ENCODE peak calls at places on chromosomes 16 and 17, in four cellular contexts. Q is lung; D is BE2C; M is CD8-positive, alpha-beta T cell. E is an unnamed sample. For H3K27me3, the result is how much of the 10 kb centered on the place peaks cover.

GRCh38 chr16:87806246-87806607 is 40.4 kb upstream of the KLHDC4 start:
- DNase-seq in Q (no peak), D (no peak), M (no peak), E (no peak)

GRCh38 chr16:87074635-87075318 is 242.4 kb downstream of the C16orf95 start:
- DNase-seq in Q (no peak), D (no peak), M (no peak), E (no peak)

GRCh38 chr17:68057531-68057952 is 22.0 kb downstream of the KPNA2 start:
- DNase-seq in Q (no peak), D (peak), M (peak), E (no peak)

GRCh38 chr16:22192261-22193133 is 13.6 kb upstream of the EEF2K start:
- DNase-seq in Q (peak), D (peak), M (peak), E (no peak)

GRCh38 chr16:50335198-50335958 is 33.4 kb downstream of the BRD7 start:
- DNase-seq in Q (no peak), D (no peak), M (peak), E (no peak)

GRCh38 chr17:81537856-81538555 is 9.8 kb downstream of the FSCN2 start:
- DNase-seq in Q (no peak), D (peak), M (no peak), E (no peak)

GRCh38 chr17:29677139-29677834 is 54.6 kb upstream of the CORO6 start:
- DNase-seq in Q (no peak), D (no peak), M (no peak), E (no peak)

GRCh38 chr16:57271063-57271345 is 13.5 kb downstream of the PLLP start:
- DNase-seq in Q (no peak), D (no peak), M (no peak), E (no peak)

GRCh38 chr17:14197582-14197981 is 39.1 kb downstream of the CDRT15 start:
- DNase-seq in Q (no peak), D (no peak), M (no peak), E (no peak)

GRCh38 chr16:50591209-50591608 is 43.0 kb downstream of the NKD1 start:
- DNase-seq in Q (no peak), D (no peak), M (no peak), E (no peak)

DNA sequence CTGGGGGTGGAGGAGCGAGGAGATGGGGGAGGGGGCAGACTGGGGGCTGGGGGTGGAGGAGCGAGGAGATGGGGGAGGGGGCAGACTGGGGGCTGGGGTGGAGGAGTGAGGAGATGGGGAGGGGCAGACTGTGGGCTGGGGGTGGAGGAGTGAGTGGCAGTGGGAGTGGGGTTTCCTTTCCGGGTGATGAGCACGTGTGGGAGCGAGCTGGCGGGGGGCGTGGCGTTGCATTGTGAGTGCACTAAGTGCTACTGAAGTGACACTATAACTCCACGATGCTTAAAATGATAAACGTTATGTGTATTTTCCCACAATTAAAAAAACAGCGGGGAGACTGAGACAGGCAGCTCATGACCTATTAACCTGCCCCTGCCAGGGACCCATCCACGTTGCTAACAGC is 46.3 kb downstream of the CBFA2T3 start:
- DNase-seq in Q (no peak), D (no peak), M (no peak), E (no peak)
- H3K27me3 ChIP-seq in Q (under half), D (half or more), M (under half), E (under half)

DNA sequence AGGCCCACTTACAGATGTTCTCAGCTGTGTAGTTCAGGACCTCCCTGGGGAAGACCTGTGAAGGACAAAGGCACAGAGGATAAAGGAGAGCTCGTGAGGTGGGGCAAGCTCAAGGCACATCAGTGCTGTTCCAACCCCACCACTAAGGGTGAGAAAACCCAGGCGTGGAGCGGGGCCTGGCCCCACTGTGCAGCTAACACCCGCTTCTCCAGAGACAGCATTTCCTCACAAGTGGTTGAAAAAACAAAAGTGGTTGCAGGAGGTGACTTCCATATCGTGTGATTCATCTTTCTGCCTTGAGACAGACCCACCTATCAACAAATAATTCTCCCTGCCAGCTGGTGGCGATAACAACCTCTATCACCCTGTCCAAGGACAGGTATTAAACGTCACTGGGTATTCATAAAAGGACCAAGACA is 30.0 kb downstream of the SNN start:
- DNase-seq in Q (no peak), D (no peak), M (no peak), E (peak)
- TF ChIP-seq CTCF in Q (no peak), D (peak), M (no peak), E (peak)

GRCh38 chr17:16516594-16517018 is 24.6 kb upstream of the LRRC75A start:
- DNase-seq in Q (no peak), D (peak), M (no peak), E (no peak)
- H3K4me3 ChIP-seq in Q (no peak), D (peak), M (no peak), E (no peak)

GRCh38 chr16:3171181-3171854 is 16.7 kb upstream of the OR1F1 start:
- DNase-seq in Q (no peak), D (peak), M (no peak), E (no peak)

GRCh38 chr16:3175157-3176153 is 12.5 kb upstream of the OR1F1 start:
- DNase-seq in Q (no peak), D (peak), M (no peak), E (no peak)

GRCh38 chr16:3171855-3172593 is 16.0 kb upstream of the OR1F1 start:
- DNase-seq in Q (no peak), D (peak), M (no peak), E (no peak)

GRCh38 chr16:3173892-3174617 is 13.9 kb upstream of the OR1F1 start:
- DNase-seq in Q (no peak), D (peak), M (no peak), E (no peak)

DNA sequence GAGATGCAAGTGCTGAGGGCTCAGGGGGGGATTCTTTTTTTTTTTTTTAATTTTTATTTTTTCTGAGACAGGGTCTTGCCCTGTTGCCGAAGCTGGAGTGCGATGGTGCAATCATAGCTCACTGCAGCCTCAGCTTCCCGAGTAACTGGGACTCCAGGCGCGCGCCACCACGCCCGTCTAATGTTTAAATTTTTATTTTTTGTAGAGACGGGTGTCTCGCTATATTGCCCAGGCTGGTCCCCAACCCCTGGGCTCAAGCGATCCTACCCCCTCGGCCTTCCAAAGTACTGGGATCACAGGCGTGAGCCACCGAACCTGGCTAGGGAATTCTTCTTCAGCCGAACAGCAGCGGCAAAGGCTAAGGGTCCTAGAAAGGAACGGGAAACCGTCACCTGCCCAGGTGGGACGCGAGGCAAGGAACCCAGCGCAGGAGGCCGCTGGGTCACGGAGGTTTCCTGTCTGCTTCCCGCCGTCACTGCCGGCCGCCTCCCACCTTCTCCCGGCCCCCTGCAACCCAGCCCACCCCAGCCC is 13.3 kb upstream of the OR1F1 start:
- DNase-seq in Q (no peak), D (no peak), M (no peak), E (no peak)
- H3K27me3 ChIP-seq in Q (under half), D (under half), M (under half), E (half or more)

GRCh38 chr17:76598004-76598439 is 12.4 kb upstream of the ST6GALNAC2 start:
- DNase-seq in Q (no peak), D (no peak), M (no peak), E (no peak)

GRCh38 chr17:76597156-76598003 is 11.7 kb upstream of the ST6GALNAC2 start:
- DNase-seq in Q (peak), D (no peak), M (no peak), E (no peak)

GRCh38 chr17:76594676-76595075 is 9.0 kb upstream of the ST6GALNAC2 start:
- DNase-seq in Q (no peak), D (no peak), M (no peak), E (no peak)

GRCh38 chr17:76593964-76594363 is 8.3 kb upstream of the ST6GALNAC2 start:
- DNase-seq in Q (no peak), D (no peak), M (no peak), E (no peak)

DNA sequence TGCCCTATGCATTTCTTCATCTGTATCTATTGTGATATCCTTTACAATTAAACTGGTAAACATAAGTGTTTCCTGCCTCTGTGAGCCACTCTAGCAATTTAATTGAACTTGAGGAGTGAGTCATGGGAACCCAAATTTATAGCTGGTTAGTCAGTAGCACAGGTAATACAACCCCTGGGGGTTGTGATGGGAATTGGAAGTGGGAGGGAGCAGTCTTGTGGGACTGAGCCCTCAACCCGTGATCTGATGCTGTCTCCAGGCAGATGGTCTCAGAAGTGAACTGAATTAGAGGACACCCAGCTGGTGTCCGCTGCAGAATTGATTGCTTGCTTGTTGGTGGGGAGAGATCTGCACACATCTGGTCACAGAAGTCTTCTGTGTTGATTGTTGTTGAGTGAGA is 7.7 kb upstream of the ST6GALNAC2 start:
- DNase-seq in Q (no peak), D (no peak), M (no peak), E (peak)
- TF ChIP-seq CTCF in Q (no peak), D (no peak), M (no peak), E (no peak)

GRCh38 chr17:2397247-2398171 is 3.4 kb downstream of the MNT start:
- DNase-seq in Q (no peak), D (no peak), M (no peak), E (no peak)
- H3K4me3 ChIP-seq in Q (no peak), D (no peak), M (no peak), E (no peak)

DNA sequence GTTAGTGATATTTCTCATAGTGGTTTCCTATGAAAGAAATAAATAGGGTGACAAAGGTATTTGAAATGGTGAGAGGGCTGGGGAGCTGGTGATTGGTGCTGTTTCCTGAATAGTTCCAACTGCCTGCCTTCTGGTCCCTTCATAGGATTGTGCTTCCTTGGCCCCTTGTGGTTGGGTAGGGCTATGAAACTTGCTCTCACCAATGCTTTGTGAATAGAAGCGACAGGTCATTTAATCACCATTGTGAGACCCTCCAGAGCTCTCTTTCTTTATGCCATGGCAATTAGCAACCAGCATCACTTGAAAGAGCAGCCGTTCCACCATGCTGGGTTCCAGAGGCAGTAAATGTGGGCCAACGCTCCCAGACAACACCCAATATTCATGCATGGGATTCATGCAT is 23.7 kb upstream of the WWOX start:
- DNase-seq in Q (no peak), D (no peak), M (no peak), E (no peak)
- H3K27me3 ChIP-seq in Q (under half), D (under half), M (under half), E (under half)

GRCh38 chr16:85564277-85565051 is 48.7 kb upstream of the GSE1 start:
- DNase-seq in Q (no peak), D (no peak), M (no peak), E (no peak)
- TF ChIP-seq CTCF in Q (no peak), D (peak), M (peak), E (peak)

E was measured in kidney epithelial cell.